ENCODE peak calls at places on chromosomes 6 and 20, in ten cellular contexts. B is amygdala; S is A549; O is HEK293T; U is ELF-1; P is lung; V is renal cortical epithelial cell; Y is activated CD8-positive, alpha-beta memory T cell treated with anti-CD3 and anti-CD28 coated beads for 4 hours; F is AG04450; Q is HFFc6. D is an unnamed sample.
A peak's percentile ranks its signal among the peaks of the same experiment; 100 is the strongest.

GRCh38 chr6:5109436-5109835 is 24.3 kb downstream of the PPP1R3G start:
- DNase-seq in B (no peak), S (no peak), O (no peak), U (no peak), P (no peak), V (no peak), Y (no peak), F (no peak), Q (no peak), D (no peak)

GRCh38 chr20:1381753-1382591 is 10.9 kb downstream of the FKBP1A start:
- DNase-seq in B (no peak), S (no peak), O (no peak), U (no peak), P (no peak), V (no peak), Y (no peak), F (no peak), Q (no peak), D (no peak)

GRCh38 chr6:110529355-110529754 is 52.9 kb upstream of the SLC22A16 start:
- DNase-seq in B (no peak), S (no peak), O (no peak), U (no peak), P (no peak), V (peak; percentile 54), Y (no peak), F (no peak), Q (peak; percentile 81), D (no peak)

GRCh38 chr20:2210646-2211556 is 84.9 kb upstream of the TGM3 start:
- DNase-seq in B (no peak), S (peak; percentile 37), O (no peak), U (no peak), P (peak; percentile 34), V (no peak), Y (no peak), F (no peak), Q (peak; percentile 84), D (no peak)

GRCh38 chr6:34106900-34107299 is 39.0 kb downstream of the GRM4 start:
- DNase-seq in B (no peak), S (no peak), O (no peak), U (peak; percentile 39), P (no peak), V (no peak), Y (no peak), F (no peak), Q (no peak), D (no peak)

GRCh38 chr6:45423111-45423900 is 45.6 kb upstream of the SUPT3H start:
- DNase-seq in B (no peak), S (no peak), O (no peak), U (peak; percentile 27), P (no peak), V (no peak), Y (no peak), F (no peak), Q (no peak), D (peak; percentile 14)

GRCh38 chr6:78910611-78911134 is 43.3 kb downstream of the IRAK1BP1 start:
- DNase-seq in B (no peak), S (no peak), O (no peak), U (peak; percentile 64), P (no peak), V (no peak), Y (no peak), F (no peak), Q (no peak), D (no peak)

GRCh38 chr20:38635721-38636285 is 34.2 kb downstream of the ARHGAP40 start:
- DNase-seq in B (no peak), S (peak; percentile 47), O (no peak), U (no peak), P (no peak), V (peak; percentile 26), Y (no peak), F (no peak), Q (peak; percentile 65), D (no peak)

GRCh38 chr20:52103469-52103910 is 88.1 kb downstream of the ZFP64 start:
- DNase-seq in B (no peak), S (no peak), O (no peak), U (peak; percentile 73), P (no peak), V (no peak), Y (no peak), F (no peak), Q (peak; percentile 61), D (no peak)

GRCh38 chr6:44176935-44177509 is 18.4 kb downstream of the CAPN11 start:
- DNase-seq in B (no peak), S (no peak), O (no peak), U (no peak), P (no peak), V (no peak), Y (peak; percentile 8), F (no peak), Q (no peak), D (no peak)

GRCh38 chr6:161195418-161195817 is 78.4 kb downstream of the AGPAT4 start:
- DNase-seq in B (no peak), S (no peak), O (no peak), U (no peak), P (no peak), V (peak; percentile 61), Y (no peak), F (no peak), Q (no peak), D (no peak)

GRCh38 chr6:105711216-105711615 is 308.3 kb upstream of the PREP start:
- DNase-seq in B (no peak), S (no peak), O (no peak), U (no peak), P (no peak), V (no peak), Y (no peak), F (no peak), Q (peak; percentile 17), D (no peak)

GRCh38 chr6:117477988-117478852 is 4.3 kb upstream of the DCBLD1 start:
- DNase-seq in B (peak; percentile 1), S (peak; percentile 43), O (no peak), U (peak; percentile 23), P (no peak), V (no peak), Y (no peak), F (no peak), Q (no peak), D (no peak)

GRCh38 chr6:79495246-79495645 is 42.0 kb downstream of the LCA5 start:
- DNase-seq in B (no peak), S (no peak), O (no peak), U (peak; percentile 5), P (no peak), V (no peak), Y (no peak), F (no peak), Q (no peak), D (no peak)

GRCh38 chr6:137696765-137697164 is 170.3 kb upstream of the TNFAIP3 start:
- DNase-seq in B (no peak), S (no peak), O (no peak), U (peak; percentile 42), P (no peak), V (no peak), Y (no peak), F (no peak), Q (no peak), D (no peak)

GRCh38 chr6:21914121-21914973 is 320.8 kb downstream of the SOX4 start:
- DNase-seq in B (no peak), S (no peak), O (peak; percentile 20), U (no peak), P (peak; percentile 77), V (no peak), Y (no peak), F (no peak), Q (no peak), D (peak; percentile 25)

GRCh38 chr6:72783667-72784066 is 161.8 kb downstream of the KCNQ5 start:
- DNase-seq in B (no peak), S (no peak), O (no peak), U (no peak), P (no peak), V (no peak), Y (no peak), F (no peak), Q (peak; percentile 70), D (peak; percentile 18)

GRCh38 chr6:121597654-121598053 is 162.2 kb downstream of the GJA1 start:
- DNase-seq in B (no peak), S (no peak), O (no peak), U (no peak), P (no peak), V (peak; percentile 43), Y (no peak), F (no peak), Q (peak; percentile 55), D (no peak)

GRCh38 chr6:30206799-30207618 is 6.2 kb downstream of the TRIM26 start:
- DNase-seq in B (no peak), S (peak; percentile 41), O (no peak), U (peak; percentile 73), P (peak; percentile 46), V (peak; percentile 93), Y (no peak), F (no peak), Q (peak; percentile 20), D (peak; percentile 47)

GRCh38 chr20:19265646-19266374 is 53.4 kb downstream of the SLC24A3 start:
- DNase-seq in B (no peak), S (no peak), O (no peak), U (no peak), P (no peak), V (no peak), Y (no peak), F (no peak), Q (no peak), D (no peak)

D was measured in prostate gland.